ENCODE peak calls at places on chromosomes 7 and 10, in six cellular contexts. U is H1, W is HepG2, O is GM12892, M is GM12878, S is K562. R is an unnamed sample.

GRCh38 chr7:131068604-131069021 is 259.1 kb upstream of the MKLN1 start:
- DNase-seq in U (no peak), W (no peak), O (no peak), M (no peak), S (no peak), R (no peak)

GRCh38 chr7:15678646-15679045 is 7.8 kb downstream of the MEOX2 start:
- DNase-seq in U (no peak), W (no peak), O (no peak), M (no peak), S (no peak), R (no peak)

GRCh38 chr10:118447478-118447877 is 105.4 kb upstream of the FAM204A start:
- DNase-seq in U (no peak), W (no peak), O (no peak), M (no peak), S (no peak), R (no peak)

GRCh38 chr10:31586708-31587107 is 267.7 kb downstream of the ZEB1 start:
- DNase-seq in U (no peak), W (no peak), O (no peak), M (no peak), S (no peak), R (no peak)

GRCh38 chr7:2796358-2797352 is 47.5 kb downstream of the GNA12 start:
- DNase-seq in U (no peak), W (no peak), O (no peak), M (no peak), S (no peak), R (no peak)

GRCh38 chr10:131063311-131063710 is 248.2 kb downstream of the TCERG1L start:
- DNase-seq in U (no peak), W (no peak), O (no peak), M (no peak), S (no peak), R (no peak)

GRCh38 chr7:43199761-43200160 is 87.3 kb downstream of the HECW1 start:
- DNase-seq in U (no peak), W (no peak), O (no peak), M (no peak), S (no peak), R (no peak)

GRCh38 chr10:35259769-35260397 is 76.4 kb upstream of the CCNY start:
- DNase-seq in U (no peak), W (peak), O (no peak), M (no peak), S (peak), R (no peak)

GRCh38 chr7:81789406-81790139 is 19.7 kb upstream of the HGF start:
- DNase-seq in U (no peak), W (no peak), O (no peak), M (no peak), S (no peak), R (no peak)

GRCh38 chr10:93065675-93066543 is 5.3 kb downstream of the CYP26C1 start:
- DNase-seq in U (no peak), W (no peak), O (no peak), M (no peak), S (no peak), R (no peak)

GRCh38 chr7:94698275-94698674 is 42.3 kb upstream of the SGCE start:
- DNase-seq in U (no peak), W (peak), O (no peak), M (no peak), S (no peak), R (no peak)

GRCh38 chr10:95332666-95333249 is 42.0 kb upstream of the PDLIM1 start:
- DNase-seq in U (no peak), W (no peak), O (no peak), M (no peak), S (no peak), R (no peak)

GRCh38 chr7:93245525-93246432 is 13.6 kb downstream of the VPS50 start:
- DNase-seq in U (no peak), W (peak), O (no peak), M (no peak), S (peak), R (no peak)

GRCh38 chr7:157302314-157302711 is 34.5 kb upstream of the DNAJB6 start:
- DNase-seq in U (no peak), W (no peak), O (peak), M (peak), S (no peak), R (peak)

GRCh38 chr7:136741941-136742340 is 126.5 kb upstream of the CHRM2 start:
- DNase-seq in U (no peak), W (no peak), O (no peak), M (no peak), S (no peak), R (no peak)

GRCh38 chr7:36216063-36216684 is 63.1 kb downstream of the EEPD1 start:
- DNase-seq in U (no peak), W (peak), O (no peak), M (no peak), S (no peak), R (no peak)

GRCh38 chr7:111958431-111958830 is 247.8 kb downstream of the DOCK4 start:
- DNase-seq in U (no peak), W (no peak), O (no peak), M (no peak), S (no peak), R (no peak)

DNA sequence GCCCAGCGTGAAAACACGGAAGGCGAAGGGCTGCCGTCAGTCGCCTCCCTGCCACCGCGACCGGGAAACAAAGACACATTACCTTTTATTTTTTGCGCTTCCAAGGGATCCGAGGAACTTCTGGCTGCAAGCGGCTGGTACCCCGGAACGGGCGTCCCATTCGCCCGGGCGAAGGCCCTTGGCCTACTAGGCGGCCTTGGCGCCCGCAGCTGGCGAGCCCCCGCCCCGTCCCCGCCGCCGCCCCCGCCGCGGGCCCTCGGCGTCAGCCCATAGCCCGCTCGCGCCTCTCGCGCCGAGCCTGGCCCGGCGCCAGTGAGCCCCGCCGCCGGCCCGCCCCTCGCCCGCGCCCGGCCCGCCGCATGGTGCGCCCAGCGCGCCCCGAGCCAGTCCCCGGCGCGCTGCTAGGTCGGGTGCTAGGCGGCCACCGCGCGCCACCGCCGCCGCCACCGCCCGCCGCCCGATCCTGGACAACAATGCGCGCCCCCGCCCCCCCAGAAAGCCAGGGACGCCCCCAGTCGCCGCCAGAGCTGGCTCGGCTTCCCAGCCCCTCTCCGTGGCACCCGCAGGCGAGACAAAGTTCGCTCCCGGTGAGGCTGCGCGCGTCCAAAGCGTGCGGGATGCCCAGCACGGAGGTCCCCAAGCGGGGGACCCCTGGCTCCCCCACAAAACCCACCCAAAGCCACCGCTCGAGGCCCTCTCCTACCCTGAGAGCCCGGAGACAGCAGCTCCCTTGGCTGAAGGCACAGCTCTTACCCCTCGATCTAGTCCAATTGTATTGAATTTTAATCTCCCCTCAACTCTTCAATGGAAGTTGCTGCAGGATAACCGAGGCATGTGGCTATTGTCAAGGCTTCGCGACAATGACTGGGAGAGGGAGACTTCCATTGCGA is 305.0 kb downstream of the PRPF18 start:
- DNase-seq in U (peak), W (no peak), O (no peak), M (no peak), S (no peak), R (no peak)
- TF ChIP-seq POLR2A in U (no peak), W (no peak), O (no peak), M (no peak), S (no peak), R (no peak)

GRCh38 chr7:32631021-32631420 is 135.7 kb downstream of the AVL9 start:
- DNase-seq in U (no peak), W (no peak), O (no peak), M (no peak), S (no peak), R (no peak)
- TF ChIP-seq TAF1 in U (no peak), W (no peak), O (no peak), M (no peak), S (no peak), R (no peak)

GRCh38 chr10:101000602-101000991 is 989 bp downstream of the LZTS2 start:
- DNase-seq in U (no peak), W (no peak), O (no peak), M (no peak), S (no peak), R (no peak)

GRCh38 chr10:100998183-100998990 is 1.2 kb upstream of the LZTS2 start:
- DNase-seq in U (peak), W (peak), O (peak), M (no peak), S (peak), R (no peak)

GRCh38 chr10:100997364-100998182 is 2.0 kb upstream of the LZTS2 start:
- DNase-seq in U (peak), W (peak), O (peak), M (no peak), S (peak), R (peak)

GRCh38 chr10:100999742-101000601 is at the start of gene LZTS2:
- DNase-seq in U (peak), W (no peak), O (no peak), M (no peak), S (peak), R (no peak)

DNA sequence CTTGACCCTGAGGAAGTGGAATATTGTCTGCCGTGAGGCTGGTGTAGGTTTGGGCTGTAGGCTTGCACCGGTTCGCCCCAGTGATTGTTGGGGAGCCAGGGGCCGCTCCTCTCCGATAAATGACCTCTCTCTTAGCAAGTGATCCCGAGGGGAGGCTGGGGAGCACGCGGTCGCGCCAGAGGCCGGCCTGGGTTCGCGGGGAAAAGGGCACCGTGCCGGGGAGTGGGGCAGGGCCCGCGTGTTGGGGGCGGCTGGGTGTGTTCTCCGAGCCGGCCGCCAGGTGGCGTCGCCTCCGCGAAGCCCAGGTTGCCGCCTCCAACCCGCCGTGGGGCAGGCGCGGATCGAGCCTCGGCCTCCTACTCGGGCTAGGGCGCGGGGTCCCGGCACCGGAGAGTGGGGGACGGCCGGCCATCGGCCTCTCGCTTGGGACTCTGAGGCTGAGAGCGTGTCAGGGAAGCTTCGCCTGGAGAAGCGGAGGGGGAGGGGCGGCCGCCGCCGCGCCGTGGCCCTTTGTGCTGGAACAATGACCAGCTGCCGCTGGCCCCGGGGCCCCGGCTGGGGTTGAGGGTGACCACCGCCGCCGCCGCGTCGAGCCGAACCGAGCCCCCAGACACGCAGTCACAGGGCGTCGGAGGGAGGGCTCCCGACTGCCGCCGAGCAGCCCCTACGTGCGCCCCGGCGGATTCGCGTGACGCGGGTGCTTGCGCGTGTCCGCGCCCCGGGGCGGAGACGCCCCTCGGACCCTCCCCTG is 442 bp upstream of the LZTS2 start:
- DNase-seq in U (peak), W (peak), O (peak), M (no peak), S (peak), R (peak)
- TF ChIP-seq POLR2A in U (peak), W (peak), O (peak), M (peak), S (peak), R (no peak)

DNA sequence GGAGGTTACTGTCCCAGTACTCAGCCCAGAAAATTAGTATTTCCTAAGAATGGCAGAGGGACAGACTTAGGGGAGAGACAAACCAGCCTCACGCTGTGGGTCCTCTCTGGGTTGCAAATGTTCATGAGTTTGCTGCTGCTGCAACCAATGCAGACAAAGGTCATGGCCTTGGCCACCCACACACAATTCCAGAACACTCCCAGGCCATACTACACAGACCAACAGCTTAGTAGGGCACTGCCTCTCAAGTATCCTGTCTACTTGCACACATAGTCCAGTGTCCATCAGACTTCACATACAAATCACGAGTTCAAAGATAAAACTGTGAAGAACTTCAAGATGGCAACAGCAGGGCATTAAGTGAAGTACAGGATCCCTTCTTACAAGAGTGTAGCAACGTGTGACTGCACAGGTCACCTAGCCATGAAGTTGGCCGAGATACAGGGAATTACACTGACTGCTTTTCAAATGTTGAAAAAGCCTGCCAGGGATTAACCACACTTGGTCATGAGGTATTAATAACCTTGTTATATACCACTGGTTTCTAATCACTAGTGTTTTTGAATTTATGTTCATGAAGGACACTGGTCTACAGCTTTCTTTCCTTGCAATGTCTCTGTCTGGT is 40.0 kb downstream of the ZNF33B start:
- DNase-seq in U (no peak), W (no peak), O (no peak), M (no peak), S (no peak), R (no peak)
- TF ChIP-seq TAF1 in U (no peak), W (no peak), O (no peak), M (no peak), S (no peak), R (no peak)

DNA sequence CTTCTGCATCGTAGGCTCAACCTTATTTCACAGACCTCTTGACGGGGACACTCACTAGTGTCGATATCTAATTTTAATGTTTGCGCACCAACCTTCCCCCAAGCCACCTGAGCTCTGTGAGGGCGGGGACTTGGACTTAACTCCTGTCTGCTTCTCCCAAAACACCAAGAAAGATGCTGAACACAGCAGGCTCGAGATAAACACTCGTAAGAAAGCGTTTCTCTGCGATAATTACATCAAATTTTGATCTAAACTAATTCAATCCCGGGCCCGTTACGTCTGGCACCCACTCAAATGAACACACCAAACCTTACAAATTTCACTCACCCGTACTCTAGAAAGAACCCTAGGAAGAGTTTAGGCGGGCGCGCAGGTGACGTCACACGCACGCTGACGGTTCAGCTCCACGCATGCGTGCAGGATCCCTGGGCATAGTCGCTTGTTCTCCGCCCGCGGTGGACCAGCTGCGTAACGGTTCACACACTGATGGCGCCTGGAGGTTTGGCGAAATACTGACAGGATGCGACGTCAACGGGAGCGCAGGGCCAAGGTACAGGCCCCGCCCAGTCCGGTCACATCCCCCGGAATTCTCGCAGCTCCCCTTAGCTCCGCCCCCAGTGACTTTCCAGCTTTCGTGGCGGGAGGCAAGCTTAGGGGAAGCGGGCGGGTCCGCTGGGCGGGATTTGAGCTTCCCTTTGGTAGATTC is at the start of gene POT1:
- DNase-seq in U (peak), W (peak), O (peak), M (peak), S (peak), R (peak)
- TF ChIP-seq POLR2A in U (peak), W (peak), O (peak), M (peak), S (peak), R (peak)

GRCh38 chr10:73494877-73495225 is 973 bp downstream of the PPP3CB start:
- DNase-seq in U (no peak), W (no peak), O (no peak), M (no peak), S (no peak), R (no peak)

GRCh38 chr10:73495884-73496674 is at the start of gene PPP3CB:
- DNase-seq in U (peak), W (peak), O (peak), M (peak), S (peak), R (peak)

GRCh38 chr10:73495226-73495883 is 469 bp downstream of the PPP3CB start:
- DNase-seq in U (peak), W (peak), O (peak), M (peak), S (peak), R (peak)

GRCh38 chr10:73494213-73494612 is 1.6 kb downstream of the PPP3CB start:
- DNase-seq in U (no peak), W (no peak), O (no peak), M (no peak), S (no peak), R (no peak)

DNA sequence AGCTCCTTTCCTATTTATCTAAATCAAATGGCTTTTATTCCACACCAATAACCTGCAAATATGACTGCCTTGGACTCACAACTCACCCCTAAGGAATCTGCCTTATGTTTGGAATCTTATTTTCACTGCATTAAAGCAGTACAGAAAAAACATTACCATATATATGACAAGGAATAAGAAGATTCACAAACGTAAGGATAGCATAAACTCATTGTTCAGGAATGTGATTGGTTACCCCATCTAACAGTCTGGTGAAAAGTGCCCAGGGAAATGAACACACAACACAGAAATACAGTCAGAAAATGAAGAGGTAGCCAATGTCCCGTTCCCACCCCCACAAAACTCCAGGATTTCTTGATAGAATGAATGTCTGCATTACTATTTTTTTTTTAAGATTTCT is 2.0 kb downstream of the PPP3CB start:
- DNase-seq in U (no peak), W (no peak), O (no peak), M (no peak), S (no peak), R (no peak)
- TF ChIP-seq TAF1 in U (no peak), W (no peak), O (no peak), M (no peak), S (no peak), R (no peak)

GRCh38 chr10:88953662-88954061 is 1.1 kb upstream of the ACTA2 start:
- DNase-seq in U (no peak), W (no peak), O (no peak), M (no peak), S (no peak), R (no peak)

GRCh38 chr10:88949912-88950664 is 2.5 kb downstream of the ACTA2 start:
- DNase-seq in U (no peak), W (no peak), O (no peak), M (no peak), S (no peak), R (no peak)

GRCh38 chr10:88949051-88949450 is 3.5 kb downstream of the ACTA2 start:
- DNase-seq in U (no peak), W (no peak), O (no peak), M (no peak), S (no peak), R (no peak)

GRCh38 chr10:88954458-88955083 is 2.0 kb upstream of the ACTA2 start:
- DNase-seq in U (no peak), W (no peak), O (no peak), M (no peak), S (no peak), R (no peak)

GRCh38 chr10:88952647-88953111 is at the start of gene ACTA2:
- DNase-seq in U (no peak), W (no peak), O (no peak), M (no peak), S (no peak), R (no peak)
- TF ChIP-seq POLR2A in U (no peak), W (no peak), O (no peak), M (no peak), S (no peak), R (no peak)

GRCh38 chr7:67940400-67940799 is 943.8 kb downstream of the TYW1 start:
- DNase-seq in U (no peak), W (no peak), O (no peak), M (no peak), S (no peak), R (no peak)

GRCh38 chr7:67937717-67938191 is 941.1 kb downstream of the TYW1 start:
- DNase-seq in U (no peak), W (no peak), O (no peak), M (no peak), S (no peak), R (no peak)
- TF ChIP-seq TAF1 in U (no peak), W (no peak), O (no peak), M (no peak), S (no peak), R (no peak)

DNA sequence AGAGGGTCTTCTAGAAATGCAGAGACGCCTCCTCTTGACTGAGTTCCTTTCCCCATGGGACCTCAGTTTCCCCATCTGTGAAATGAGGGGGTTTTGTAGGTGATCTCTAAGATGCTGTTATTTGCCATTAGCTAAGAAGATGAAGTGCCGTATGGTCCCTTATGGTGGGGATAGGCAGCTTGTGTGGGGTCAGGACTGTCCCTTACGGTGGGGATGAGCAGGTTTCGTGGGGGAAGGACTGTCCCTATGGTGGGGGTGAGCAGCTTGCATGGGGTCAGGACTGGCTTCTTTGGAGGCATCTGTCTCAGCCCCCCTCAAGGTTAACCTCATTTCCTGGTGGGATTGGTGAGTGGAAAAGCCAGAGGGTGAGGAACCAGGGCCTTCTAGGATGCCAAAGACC is 148.3 kb upstream of the GPR26 start:
- DNase-seq in U (no peak), W (no peak), O (no peak), M (no peak), S (no peak), R (no peak)
- TF ChIP-seq POLR2A in U (no peak), W (no peak), O (no peak), M (no peak), S (no peak), R (no peak)